ENCODE peak calls at places on chromosomes 16 and 17, in four cellular contexts. O, S, V and Q are unnamed samples.

GRCh38 chr17:68229619-68230018 is 18.2 kb upstream of the AMZ2 start:
- DNase-seq in O (no peak), S (no peak), V (no peak), Q (no peak)

GRCh38 chr17:47810200-47810821 is 11.3 kb downstream of the OSBPL7 start:
- DNase-seq in O (peak), S (peak), V (peak), Q (peak)

GRCh38 chr17:83149761-83150251 is 70.4 kb downstream of the METRNL start:
- DNase-seq in O (no peak), S (peak), V (no peak), Q (no peak)

GRCh38 chr16:54424043-54424451 is 137.5 kb upstream of the IRX3 start:
- DNase-seq in O (no peak), S (no peak), V (no peak), Q (peak)

GRCh38 chr16:89187337-89188063 is 12.8 kb downstream of the SLC22A31 start:
- DNase-seq in O (peak), S (peak), V (no peak), Q (no peak)

GRCh38 chr16:54748611-54749190 is 182.0 kb upstream of the IRX5 start:
- DNase-seq in O (no peak), S (no peak), V (no peak), Q (no peak)

GRCh38 chr16:19704321-19705130 is 13.5 kb downstream of the KNOP1 start:
- DNase-seq in O (peak), S (no peak), V (no peak), Q (peak)

GRCh38 chr16:85312642-85313540 is 200.6 kb upstream of the CIBAR2 start:
- DNase-seq in O (peak), S (peak), V (no peak), Q (no peak)

GRCh38 chr16:56320081-56320480 is 105.3 kb downstream of the AMFR start:
- DNase-seq in O (no peak), S (no peak), V (no peak), Q (no peak)

GRCh38 chr16:87806608-87807546 is 41.1 kb upstream of the KLHDC4 start:
- DNase-seq in O (peak), S (peak), V (peak), Q (peak)

GRCh38 chr16:31411024-31411845 is 16.9 kb downstream of the COX6A2 start:
- DNase-seq in O (no peak), S (no peak), V (no peak), Q (no peak)

GRCh38 chr16:77236063-77236511 is 36.9 kb downstream of the SYCE1L start:
- DNase-seq in O (peak), S (peak), V (peak), Q (peak)

GRCh38 chr16:28218109-28218508 is 6.3 kb upstream of the XPO6 start:
- DNase-seq in O (peak), S (peak), V (peak), Q (no peak)

GRCh38 chr17:43020030-43020621 is 2.1 kb downstream of the VAT1 start:
- DNase-seq in O (peak), S (peak), V (no peak), Q (no peak)

GRCh38 chr17:6752068-6752909 is 3.6 kb upstream of the XAF1 start:
- DNase-seq in O (peak), S (peak), V (peak), Q (peak)

GRCh38 chr16:29815032-29815721 is 775 bp upstream of the PAGR1 start:
- DNase-seq in O (peak), S (peak), V (no peak), Q (no peak)

GRCh38 chr16:56910654-56911539 is 21.0 kb upstream of the HERPUD1 start:
- DNase-seq in O (peak), S (no peak), V (peak), Q (no peak)

GRCh38 chr16:19067349-19068236 is at the start of gene COQ7:
- DNase-seq in O (peak), S (peak), V (peak), Q (peak)

GRCh38 chr16:20327444-20328041 is at the start of gene GP2:
- DNase-seq in O (no peak), S (peak), V (no peak), Q (no peak)

GRCh38 chr17:10631048-10631700 is 25.9 kb downstream of the MYH3 start:
- DNase-seq in O (peak), S (peak), V (peak), Q (peak)

GRCh38 chr16:81265658-81266451 is 27.4 kb downstream of the BCO1 start:
- DNase-seq in O (peak), S (no peak), V (peak), Q (no peak)

GRCh38 chr16:85446846-85447656 is 166.1 kb upstream of the GSE1 start:
- DNase-seq in O (no peak), S (no peak), V (peak), Q (no peak)

GRCh38 chr17:80835816-80836657 is 155.6 kb upstream of the CHMP6 start:
- DNase-seq in O (no peak), S (no peak), V (no peak), Q (no peak)

GRCh38 chr17:80637286-80637703 is 92.7 kb downstream of the RPTOR start:
- DNase-seq in O (no peak), S (peak), V (no peak), Q (no peak)

GRCh38 chr17:20191066-20191465 is 181.9 kb downstream of the SPECC1 start:
- DNase-seq in O (peak), S (no peak), V (no peak), Q (peak)

GRCh38 chr17:8468988-8469387 is 33.3 kb downstream of the NDEL1 start:
- DNase-seq in O (no peak), S (no peak), V (no peak), Q (no peak)

GRCh38 chr16:66569827-66570405 is 3.7 kb downstream of the CMTM1 start:
- DNase-seq in O (peak), S (no peak), V (no peak), Q (peak)

GRCh38 chr17:56756536-56756935 is 77.2 kb downstream of the C17orf67 start:
- DNase-seq in O (peak), S (no peak), V (no peak), Q (peak)
- H3K27ac ChIP-seq in O (no peak), S (no peak), V (no peak), Q (no peak)

GRCh38 chr16:49608801-49609200 is 235.2 kb downstream of the C16orf78 start:
- DNase-seq in O (peak), S (peak), V (no peak), Q (no peak)
- TF ChIP-seq CTCF in O (peak), S (peak), V (peak), Q (no peak)

DNA sequence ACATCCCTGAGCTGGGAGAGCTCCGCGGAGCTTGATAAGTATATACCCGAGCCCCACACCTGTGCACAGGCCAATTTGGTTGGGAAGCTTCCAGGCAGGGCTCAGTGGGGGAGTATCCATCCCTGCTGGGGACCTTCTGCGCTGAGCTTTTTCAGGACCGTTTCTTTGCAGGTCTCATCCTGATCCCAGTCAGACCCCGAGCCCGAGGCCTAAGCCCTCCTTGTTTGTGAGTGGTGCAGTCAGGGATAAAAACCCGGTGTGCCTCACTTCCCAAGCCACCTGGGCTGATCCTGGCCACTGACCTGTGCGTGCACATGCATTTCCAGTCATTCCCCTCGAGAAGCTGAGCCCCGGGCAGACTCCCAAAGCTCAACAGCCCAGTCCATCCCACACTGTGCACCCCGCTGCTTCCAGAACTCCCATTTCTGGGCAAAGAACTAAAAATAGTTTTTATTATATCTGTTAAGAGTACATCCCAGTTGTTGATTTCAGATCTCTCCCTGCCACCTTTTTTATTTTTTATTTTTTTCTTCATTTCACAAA is 27.3 kb upstream of the NAT9 start:
- DNase-seq in O (no peak), S (no peak), V (no peak), Q (no peak)
- H3K27ac ChIP-seq in O (no peak), S (no peak), V (no peak), Q (no peak)

GRCh38 chr17:77420476-77420803 is 279.7 kb downstream of the SEC14L1 start:
- DNase-seq in O (no peak), S (no peak), V (no peak), Q (no peak)
- TF ChIP-seq CTCF in O (peak), S (peak), V (no peak), Q (no peak)

GRCh38 chr17:28734712-28735241 is 6.2 kb downstream of the NEK8 start:
- DNase-seq in O (no peak), S (no peak), V (no peak), Q (no peak)
- H3K27ac ChIP-seq in O (no peak), S (no peak), V (no peak), Q (peak)

GRCh38 chr17:22411185-22411784 is 719.0 kb downstream of the KCNJ18 start:
- DNase-seq in O (no peak), S (no peak), V (no peak), Q (no peak)

GRCh38 chr17:22410136-22410535 is 717.8 kb downstream of the KCNJ18 start:
- DNase-seq in O (no peak), S (no peak), V (no peak), Q (no peak)

GRCh38 chr17:22409160-22409751 is 716.9 kb downstream of the KCNJ18 start:
- DNase-seq in O (no peak), S (no peak), V (no peak), Q (no peak)
- TF ChIP-seq CTCF in O (no peak), S (no peak), V (no peak), Q (no peak)

DNA sequence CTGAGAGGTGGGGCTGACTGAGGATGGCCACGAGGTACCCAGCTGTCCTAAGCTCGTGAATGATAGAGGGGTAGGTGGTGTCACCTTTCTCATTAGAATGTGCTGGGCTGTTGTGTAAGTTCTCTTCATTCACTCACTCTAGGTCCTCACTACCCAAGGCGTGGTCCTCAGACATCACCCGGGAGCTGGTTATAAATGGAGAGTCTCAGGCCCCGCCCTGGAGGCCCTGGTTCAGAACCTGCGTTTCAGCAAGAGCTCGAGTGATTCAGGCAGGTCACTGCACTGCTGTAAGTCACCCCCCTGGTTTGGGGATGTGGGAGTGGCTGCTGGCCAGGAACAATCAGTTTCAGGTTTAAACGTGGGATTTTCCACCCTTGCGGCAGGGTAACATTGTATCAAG is 139.8 kb downstream of the FOXL1 start:
- DNase-seq in O (no peak), S (no peak), V (no peak), Q (peak)
- H3K27ac ChIP-seq in O (no peak), S (no peak), V (no peak), Q (peak)